ENCODE peak calls at places on chromosomes 4 and X, in six cellular contexts. U, W, O, K, E and R are unnamed samples.
A peak's percentile ranks its signal among the peaks of the same experiment; 100 is the strongest.

GRCh38 chr4:37873383-37873782 is 17.5 kb upstream of the TBC1D1 start:
- ATAC-seq in U (peak; percentile 69), W (peak; percentile 95), O (peak; percentile 78), K (peak; percentile 98), E (peak; percentile 41), R (peak; percentile 92)

GRCh38 chr4:158050942-158051341 is 121.9 kb downstream of the GASK1B start:
- ATAC-seq in U (peak; percentile 42), W (no peak), O (no peak), K (no peak), E (no peak), R (peak; percentile 25)

GRCh38 chr4:147799986-147800555 is 68.2 kb downstream of the ARHGAP10 start:
- ATAC-seq in U (no peak), W (peak; percentile 30), O (no peak), K (no peak), E (peak; percentile 95), R (no peak)

GRCh38 chrX:155293771-155294170 is 29.5 kb upstream of the RAB39B start:
- ATAC-seq in U (no peak), W (no peak), O (no peak), K (no peak), E (no peak), R (no peak)

GRCh38 chr4:111838406-111838930 is 306.8 kb upstream of the FAM241A start:
- ATAC-seq in U (no peak), W (no peak), O (no peak), K (no peak), E (no peak), R (no peak)

GRCh38 chr4:186039697-186040096 is 29.3 kb upstream of the TLR3 start:
- ATAC-seq in U (no peak), W (peak; percentile 87), O (peak; percentile 78), K (peak; percentile 50), E (no peak), R (peak; percentile 37)

GRCh38 chr4:107708225-107708624 is 11.8 kb downstream of the PAPSS1 start:
- ATAC-seq in U (no peak), W (peak; percentile 38), O (no peak), K (no peak), E (no peak), R (no peak)

GRCh38 chr4:48347282-48347921 is 6.1 kb downstream of the SLAIN2 start:
- ATAC-seq in U (no peak), W (no peak), O (no peak), K (no peak), E (no peak), R (no peak)

GRCh38 chr4:1177274-1178141 is 5.1 kb upstream of the SPON2 start:
- ATAC-seq in U (no peak), W (no peak), O (no peak), K (peak; percentile 82), E (peak; percentile 74), R (no peak)

GRCh38 chrX:69162466-69162865 is 2.8 kb downstream of the PJA1 start:
- ATAC-seq in U (no peak), W (no peak), O (no peak), K (no peak), E (no peak), R (no peak)

GRCh38 chrX:70664726-70665125 is 220.1 kb downstream of the DLG3 start:
- ATAC-seq in U (peak; percentile 54), W (peak; percentile 37), O (no peak), K (peak; percentile 50), E (no peak), R (no peak)

GRCh38 chr4:187064033-187064432 is 340.4 kb upstream of the FAT1 start:
- ATAC-seq in U (no peak), W (peak; percentile 56), O (no peak), K (no peak), E (no peak), R (no peak)

GRCh38 chr4:58411904-58412303 is 1301.7 kb upstream of the IGFBP7 start:
- ATAC-seq in U (no peak), W (no peak), O (no peak), K (no peak), E (no peak), R (no peak)

GRCh38 chr4:69576251-69576877 is 63.1 kb downstream of the UGT2A2 start:
- ATAC-seq in U (no peak), W (no peak), O (no peak), K (no peak), E (no peak), R (no peak)